ENCODE peak calls at places on chromosomes 7 and 10, in nine cellular contexts. I is tibial nerve; T is colonic mucosa; U is dorsolateral prefrontal cortex; B is CD8-positive, alpha-beta memory T cell; G is tibial artery; P is heart right ventricle; Q is fibroblast of lung; W is psoas muscle. H is an unnamed sample. For H3K27me3, the result is how much of the 10 kb centered on the place peaks cover.

GRCh38 chr10:35336921-35337741 is 822 bp downstream of the CCNY start:
- DNase-seq in I (no peak), T (peak), U (peak), B (peak), G (peak), P (peak), Q (peak), W (peak), H (peak)

GRCh38 chr7:99868246-99868645 is 8.6 kb downstream of the OR2AE1 start:
- DNase-seq in I (no peak), T (no peak), U (no peak), B (no peak), G (no peak), P (no peak), Q (no peak), W (no peak), H (no peak)

GRCh38 chr10:3068968-3069737 is 1.8 kb downstream of the PFKP start:
- DNase-seq in I (no peak), T (peak), U (no peak), B (no peak), G (no peak), P (peak), Q (peak), W (no peak), H (peak)

GRCh38 chr10:24493168-24493567 is 230.5 kb downstream of the ARHGAP21 start:
- DNase-seq in I (no peak), T (no peak), U (no peak), B (no peak), G (no peak), P (no peak), Q (no peak), W (no peak), H (no peak)

GRCh38 chr7:8176370-8177081 is 85.4 kb downstream of the ICA1 start:
- DNase-seq in I (no peak), T (no peak), U (no peak), B (peak), G (no peak), P (no peak), Q (no peak), W (no peak), H (no peak)

GRCh38 chr7:14688208-14688607 is 214.3 kb downstream of the DGKB start:
- DNase-seq in I (no peak), T (no peak), U (no peak), B (no peak), G (no peak), P (no peak), Q (no peak), W (no peak), H (no peak)

GRCh38 chr10:57964371-57964770 is 303.3 kb downstream of the IPMK start:
- DNase-seq in I (no peak), T (no peak), U (peak), B (no peak), G (no peak), P (peak), Q (peak), W (peak), H (peak)

GRCh38 chr7:20229652-20230500 is 12.7 kb upstream of the MACC1 start:
- DNase-seq in I (no peak), T (no peak), U (no peak), B (no peak), G (no peak), P (no peak), Q (peak), W (no peak), H (no peak)

GRCh38 chr7:50206521-50207250 is 97.8 kb upstream of the IKZF1 start:
- DNase-seq in I (no peak), T (no peak), U (no peak), B (peak), G (no peak), P (no peak), Q (no peak), W (no peak), H (no peak)

GRCh38 chr10:9331583-9332008 is 1277.1 kb downstream of the GATA3 start:
- DNase-seq in I (no peak), T (no peak), U (no peak), B (peak), G (no peak), P (no peak), Q (peak), W (no peak), H (peak)

GRCh38 chr7:75953918-75954317 is 39.0 kb downstream of the POR start:
- DNase-seq in I (no peak), T (no peak), U (no peak), B (no peak), G (no peak), P (no peak), Q (no peak), W (no peak), H (no peak)

GRCh38 chr10:29595636-29596225 is 39.0 kb downstream of the SVIL start:
- DNase-seq in I (no peak), T (no peak), U (no peak), B (no peak), G (no peak), P (no peak), Q (peak), W (peak), H (peak)

GRCh38 chr10:101066146-101066889 is 4.5 kb downstream of the KAZALD1 start:
- DNase-seq in I (peak), T (peak), U (no peak), B (peak), G (peak), P (peak), Q (peak), W (peak), H (peak)

GRCh38 chr10:132647424-132647823 is 109.8 kb downstream of the INPP5A start:
- DNase-seq in I (no peak), T (no peak), U (peak), B (no peak), G (no peak), P (no peak), Q (no peak), W (peak), H (no peak)

GRCh38 chr10:10914129-10914528 is 103.5 kb upstream of the CELF2 start:
- DNase-seq in I (no peak), T (no peak), U (no peak), B (no peak), G (no peak), P (no peak), Q (no peak), W (no peak), H (no peak)

GRCh38 chr7:2996141-2996540 is 47.5 kb downstream of the CARD11 start:
- DNase-seq in I (no peak), T (no peak), U (no peak), B (no peak), G (no peak), P (no peak), Q (no peak), W (no peak), H (no peak)

GRCh38 chr10:84837877-84838276 is 509.5 kb downstream of the CCSER2 start:
- DNase-seq in I (no peak), T (no peak), U (no peak), B (no peak), G (no peak), P (peak), Q (no peak), W (no peak), H (no peak)

GRCh38 chr10:84837041-84837766 is 508.8 kb downstream of the CCSER2 start:
- DNase-seq in I (no peak), T (no peak), U (no peak), B (no peak), G (no peak), P (no peak), Q (no peak), W (no peak), H (no peak)

GRCh38 chr10:84842593-84842992 is 514.2 kb downstream of the CCSER2 start:
- DNase-seq in I (no peak), T (no peak), U (no peak), B (no peak), G (no peak), P (no peak), Q (no peak), W (no peak), H (no peak)

DNA sequence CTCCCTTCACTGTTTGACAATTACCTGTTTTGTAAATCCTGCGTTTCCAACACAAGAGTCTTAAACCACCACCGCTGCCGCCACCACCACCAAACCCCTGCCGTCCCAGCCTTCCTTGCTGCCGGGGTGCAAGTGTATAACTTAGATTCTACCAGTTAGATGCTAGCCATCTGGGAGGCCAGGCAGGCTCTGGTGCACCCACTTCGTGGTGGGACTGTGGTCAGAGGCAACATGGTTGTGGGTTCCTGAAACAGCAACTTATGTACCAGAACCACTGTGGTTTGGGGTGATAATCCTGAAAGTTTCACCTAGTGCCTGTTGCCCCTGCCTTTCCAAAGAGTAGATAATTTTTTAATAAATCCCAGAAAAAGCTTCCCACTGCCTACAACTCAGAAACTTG is 510.5 kb downstream of the CCSER2 start:
- DNase-seq in I (no peak), T (no peak), U (no peak), B (no peak), G (no peak), P (no peak), Q (no peak), W (no peak), H (no peak)
- H3K27ac ChIP-seq in I (no peak), T (no peak), U (no peak), B (no peak), G (no peak), P (peak), Q (no peak), W (no peak), H (no peak)

GRCh38 chr10:69635428-69636272 is 5.6 kb downstream of the FAM241B start:
- DNase-seq in I (no peak), T (no peak), U (no peak), B (no peak), G (no peak), P (no peak), Q (no peak), W (no peak), H (no peak)

GRCh38 chr10:69636273-69636575 is 6.2 kb downstream of the FAM241B start:
- DNase-seq in I (no peak), T (no peak), U (no peak), B (no peak), G (no peak), P (no peak), Q (no peak), W (no peak), H (no peak)

GRCh38 chr10:69638642-69639041 is 8.6 kb downstream of the FAM241B start:
- DNase-seq in I (no peak), T (no peak), U (no peak), B (no peak), G (no peak), P (no peak), Q (no peak), W (no peak), H (no peak)

GRCh38 chr10:69634759-69635425 is 4.8 kb downstream of the FAM241B start:
- DNase-seq in I (no peak), T (no peak), U (no peak), B (no peak), G (no peak), P (no peak), Q (no peak), W (no peak), H (peak)

DNA sequence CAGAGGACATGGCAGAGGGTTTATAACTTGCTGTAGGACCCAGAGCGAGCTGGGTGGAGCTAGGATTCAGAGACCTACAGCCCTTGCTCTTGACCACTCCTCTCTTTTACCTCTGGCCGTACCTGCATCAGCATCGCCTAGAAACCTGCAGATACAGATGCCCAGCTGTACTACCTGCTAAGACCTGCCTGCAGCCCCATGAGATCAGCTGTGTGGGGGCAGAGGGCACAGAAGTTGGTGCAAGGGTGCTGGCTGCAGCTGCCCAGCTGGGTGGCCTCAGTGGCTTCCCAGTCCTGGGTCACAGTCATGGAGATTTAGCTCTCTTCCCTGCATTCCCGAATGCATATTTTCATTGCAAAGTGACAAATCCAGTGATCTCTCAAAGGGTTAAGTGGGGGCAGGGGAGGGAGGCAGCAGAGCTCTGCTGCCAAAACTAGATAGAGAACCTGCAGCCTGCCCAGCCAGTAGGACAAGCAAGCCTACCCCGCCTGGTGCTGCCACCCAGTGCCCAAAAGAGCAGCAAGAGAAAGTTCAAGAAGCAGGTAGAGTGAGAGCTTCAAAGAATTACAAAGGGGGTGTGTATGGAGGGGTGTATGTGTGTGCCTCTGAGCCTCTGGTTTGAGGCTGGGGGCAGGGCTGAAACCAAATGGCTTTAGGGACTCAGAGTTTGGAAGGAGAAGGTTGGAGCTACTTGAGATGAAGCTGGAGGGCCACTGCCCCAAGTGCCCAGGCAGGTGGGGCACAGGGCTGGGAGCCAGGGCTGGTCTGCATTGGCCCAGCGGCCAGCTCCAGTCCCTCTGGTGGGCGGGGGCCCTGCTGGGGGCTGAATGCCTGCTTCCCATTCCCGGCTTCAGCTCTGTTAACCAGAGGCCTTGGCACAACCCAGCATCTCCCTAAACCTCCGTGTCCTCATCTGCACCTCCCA is 6.8 kb downstream of the FAM241B start:
- DNase-seq in I (no peak), T (peak), U (peak), B (no peak), G (no peak), P (no peak), Q (no peak), W (no peak), H (no peak)
- H3K27me3 ChIP-seq in I (under half), T (under half), U (under half), B (under half), G (under half), P (under half), Q (under half), W (under half), H (under half)

GRCh38 chr7:28903779-28904538 is 54.2 kb downstream of the TRIL start:
- DNase-seq in I (no peak), T (no peak), U (no peak), B (no peak), G (no peak), P (no peak), Q (no peak), W (no peak), H (no peak)
- H3K4me3 ChIP-seq in I (no peak), T (no peak), U (no peak), B (no peak), G (no peak), P (no peak), Q (peak), W (peak), H (peak)

DNA sequence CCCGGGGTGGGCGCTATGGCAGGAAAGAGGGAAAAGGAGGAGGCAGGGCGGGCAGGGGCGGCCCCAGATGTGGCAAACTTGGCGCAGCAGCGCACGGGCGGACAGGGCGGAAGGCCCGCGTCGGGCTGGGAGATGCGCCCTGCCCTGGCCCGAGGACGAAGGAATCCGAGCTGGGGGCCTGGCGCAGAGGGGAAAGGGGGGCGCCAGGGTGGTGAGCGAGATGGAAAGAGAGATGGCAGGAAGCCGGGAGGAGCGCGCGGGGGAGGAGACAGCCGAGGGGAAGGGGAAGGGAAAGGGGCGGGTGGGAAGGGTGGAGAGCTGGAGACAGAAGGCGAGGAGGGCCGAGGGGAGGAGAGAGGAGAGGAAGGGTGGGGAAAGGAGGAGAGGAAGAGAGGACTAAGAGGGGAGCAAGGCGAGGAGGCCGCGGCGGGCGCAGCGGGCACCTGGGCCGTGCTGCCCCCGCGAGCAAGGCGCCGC is at the start of gene MARVELD1:
- DNase-seq in I (peak), T (peak), U (no peak), B (no peak), G (peak), P (peak), Q (peak), W (peak), H (peak)
- H3K27ac ChIP-seq in I (peak), T (peak), U (peak), B (peak), G (peak), P (peak), Q (peak), W (peak), H (peak)

DNA sequence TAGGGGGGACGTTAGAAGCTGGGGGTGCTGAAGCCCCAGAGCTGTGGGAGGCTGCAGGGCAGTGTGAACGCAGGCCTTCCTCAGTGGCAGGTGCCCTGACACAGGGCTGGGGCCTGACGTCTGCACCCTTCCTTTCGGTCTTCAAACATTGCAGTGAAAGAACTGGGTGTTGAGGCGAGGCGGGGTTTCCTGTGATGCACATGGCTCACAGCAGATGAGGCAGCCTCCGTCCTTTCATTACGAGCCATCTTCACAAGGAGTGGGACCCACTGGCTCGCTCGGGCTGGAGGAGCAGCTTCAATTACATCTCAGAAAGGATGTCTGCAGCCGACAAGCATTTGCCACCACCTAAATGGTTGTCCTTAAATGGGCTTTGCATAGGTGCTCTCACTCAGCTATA is 180.3 kb upstream of the SHH start:
- DNase-seq in I (no peak), T (no peak), U (no peak), B (no peak), G (no peak), P (no peak), Q (no peak), W (no peak), H (peak)
- H3K27me3 ChIP-seq in I (under half), T (under half), U (under half), B (under half), G (under half), P (under half), Q (under half), W (under half), H (under half)

DNA sequence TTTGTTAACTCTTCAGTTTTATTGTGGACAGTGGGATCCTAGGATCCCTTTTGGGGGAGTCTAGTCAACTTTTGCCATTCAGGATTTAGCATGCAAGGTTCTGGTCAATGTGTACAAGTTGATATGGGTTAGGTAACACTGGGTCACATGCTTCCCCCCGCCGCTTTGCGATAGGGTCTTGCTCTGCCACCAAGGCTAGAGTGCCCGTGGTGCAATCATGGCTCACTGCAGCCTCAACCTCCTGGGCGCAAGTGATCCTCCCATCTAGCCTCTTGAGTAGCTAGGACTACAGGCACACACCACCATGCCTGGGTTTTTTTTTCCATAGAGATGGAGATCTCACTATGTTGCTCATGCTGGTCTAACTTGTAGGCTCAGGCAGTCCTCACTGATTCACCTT is 3.2 kb upstream of the CSGALNACT2 start:
- DNase-seq in I (no peak), T (no peak), U (no peak), B (no peak), G (no peak), P (no peak), Q (no peak), W (no peak), H (no peak)
- H3K4me3 ChIP-seq in I (no peak), T (no peak), U (no peak), B (no peak), G (no peak), P (no peak), Q (no peak), W (no peak), H (no peak)

DNA sequence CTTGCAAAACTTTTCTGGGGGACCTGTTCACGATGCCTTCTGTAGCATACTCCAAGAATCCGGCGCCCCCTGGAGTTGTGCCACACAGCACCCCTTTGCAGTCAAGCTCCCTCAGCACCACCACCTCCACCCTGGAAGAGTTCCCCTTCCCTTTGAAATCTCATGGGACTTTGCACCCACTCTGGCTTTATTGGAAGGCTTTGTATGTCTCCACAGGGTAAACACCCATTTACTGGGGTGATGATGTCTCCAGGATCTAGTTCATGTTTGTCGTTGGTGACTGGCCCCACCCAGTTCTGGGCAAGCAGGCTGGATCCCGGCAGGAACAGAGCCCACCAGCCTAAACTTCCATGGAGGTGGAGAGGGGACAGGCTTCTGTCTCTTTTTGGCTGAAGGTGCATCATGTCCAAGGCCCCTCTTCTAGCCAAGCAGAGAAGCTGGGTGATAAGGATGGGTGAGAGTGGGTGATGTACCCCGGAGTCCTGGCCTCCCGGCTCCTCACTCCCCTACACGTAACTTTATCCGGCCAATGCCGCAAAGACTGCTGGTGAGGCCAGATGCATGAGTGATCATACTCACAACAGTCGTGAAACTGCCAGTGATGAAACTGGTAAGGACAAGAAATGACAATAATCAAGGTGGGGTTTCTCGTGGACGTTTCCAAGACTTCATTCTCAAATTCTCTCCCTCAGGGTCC is 727 bp upstream of the CLDN4 start:
- DNase-seq in I (no peak), T (peak), U (no peak), B (no peak), G (no peak), P (no peak), Q (no peak), W (no peak), H (no peak)
- H3K27ac ChIP-seq in I (no peak), T (peak), U (no peak), B (no peak), G (no peak), P (no peak), Q (no peak), W (no peak), H (no peak)

DNA sequence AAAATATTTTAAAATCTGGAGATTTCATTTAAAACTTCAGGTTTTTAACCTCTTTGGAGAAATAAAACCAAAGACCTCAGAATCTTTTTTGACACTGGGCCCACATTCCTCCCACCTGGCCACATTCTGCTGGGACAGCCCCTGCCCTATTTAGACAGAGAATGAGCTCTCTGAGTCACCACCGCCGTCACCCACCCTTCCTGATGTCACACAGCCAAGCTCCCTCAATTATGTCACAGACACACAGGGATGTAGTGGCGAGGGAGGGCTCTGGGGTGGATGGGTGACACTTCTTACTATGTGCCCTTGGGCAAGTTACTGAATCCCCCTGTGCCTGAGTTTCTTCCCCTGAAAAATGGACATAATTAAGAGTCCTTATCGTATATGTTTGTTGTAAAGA is 162.7 kb downstream of the RAB11FIP2 start:
- DNase-seq in I (no peak), T (no peak), U (no peak), B (no peak), G (no peak), P (no peak), Q (no peak), W (no peak), H (no peak)
- H3K27me3 ChIP-seq in I (under half), T (under half), U (under half), B (under half), G (under half), P (under half), Q (under half), W (under half), H (under half)